ENCODE peak calls at places on chromosomes 13 and 19, in five cellular contexts. F is fibroblast of lung, W is HFF-Myc, A is WERI-Rb-1, K is GM13977. J is an unnamed sample.

GRCh38 chr13:49958321-49958720 is 22.2 kb upstream of the SPRYD7 start:
- DNase-seq in F (peak), W (no peak), A (no peak), K (no peak), J (no peak)

GRCh38 chr19:34051255-34051654 is 121.0 kb upstream of the LSM14A start:
- DNase-seq in F (no peak), W (no peak), A (no peak), K (no peak), J (no peak)

GRCh38 chr19:2175742-2176141 is 12.0 kb downstream of the DOT1L start:
- DNase-seq in F (no peak), W (no peak), A (no peak), K (no peak), J (no peak)

GRCh38 chr13:51576754-51577153 is 7.5 kb upstream of the WDFY2 start:
- DNase-seq in F (no peak), W (no peak), A (no peak), K (no peak), J (no peak)

GRCh38 chr19:52963229-52963760 is 614 bp upstream of the ZNF816 start:
- DNase-seq in F (no peak), W (no peak), A (peak), K (peak), J (peak)

GRCh38 chr19:1910169-1910568 is 5.0 kb downstream of the ADAT3 start:
- DNase-seq in F (no peak), W (no peak), A (no peak), K (no peak), J (no peak)

GRCh38 chr19:31625056-31625455 is 275.8 kb upstream of the TSHZ3 start:
- DNase-seq in F (no peak), W (no peak), A (no peak), K (no peak), J (no peak)

GRCh38 chr13:30618186-30618937 is 642 bp downstream of the USPL1 start:
- DNase-seq in F (peak), W (no peak), A (peak), K (peak), J (no peak)

GRCh38 chr13:110989331-110989730 is 74.5 kb upstream of the ANKRD10 start:
- DNase-seq in F (no peak), W (peak), A (no peak), K (no peak), J (no peak)

GRCh38 chr19:40599331-40600085 is 1.7 kb upstream of the LTBP4 start:
- DNase-seq in F (no peak), W (no peak), A (no peak), K (no peak), J (no peak)

GRCh38 chr13:113646376-113646775 is 11.6 kb downstream of the ATP4B start:
- DNase-seq in F (no peak), W (no peak), A (no peak), K (no peak), J (no peak)

GRCh38 chr19:48636859-48637448 is at the start of gene DBP:
- DNase-seq in F (no peak), W (no peak), A (no peak), K (no peak), J (no peak)
- TF ChIP-seq CTCF in F (no peak), W (no peak), A (no peak), K (no peak), J (no peak)

GRCh38 chr19:8510589-8511115 is 3.3 kb downstream of the ZNF414 start:
- DNase-seq in F (no peak), W (no peak), A (no peak), K (no peak), J (no peak)

GRCh38 chr19:8505680-8506401 is 3.4 kb upstream of the PRAM1 start:
- DNase-seq in F (peak), W (no peak), A (peak), K (peak), J (peak)

GRCh38 chr19:8504171-8504570 is 1.7 kb upstream of the PRAM1 start:
- DNase-seq in F (no peak), W (no peak), A (no peak), K (no peak), J (peak)

GRCh38 chr19:8503506-8503905 is 1.1 kb upstream of the PRAM1 start:
- DNase-seq in F (no peak), W (no peak), A (no peak), K (no peak), J (no peak)

DNA sequence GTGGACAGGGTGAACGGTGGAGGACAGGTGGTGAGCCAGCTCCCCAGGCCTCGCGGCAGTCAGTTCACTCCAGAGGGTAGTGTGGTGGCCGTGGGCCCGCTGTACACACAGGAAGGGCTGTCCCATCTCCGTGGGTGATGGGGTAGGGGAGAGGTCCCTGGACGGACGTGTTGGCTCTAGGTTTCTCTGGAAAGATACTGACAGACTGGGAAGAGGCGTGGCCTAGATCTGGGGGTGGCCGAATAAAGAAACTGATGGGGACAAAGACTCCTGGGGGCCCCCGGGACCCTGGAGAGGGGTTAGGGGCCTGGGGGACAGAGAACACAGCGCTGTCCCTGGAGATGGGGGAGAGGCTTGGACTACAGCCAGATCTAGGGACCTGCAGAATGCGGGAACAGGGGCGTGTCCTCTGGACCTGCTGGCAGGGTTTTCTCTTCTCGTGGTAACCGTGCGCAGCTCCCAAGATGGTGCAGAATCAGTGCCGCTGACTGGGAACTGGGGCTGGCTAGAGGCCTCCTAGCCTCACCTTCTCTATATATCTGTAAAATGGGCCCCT is 4.0 kb upstream of the PRAM1 start:
- DNase-seq in F (no peak), W (no peak), A (no peak), K (no peak), J (no peak)
- TF ChIP-seq CTCF in F (no peak), W (no peak), A (no peak), K (no peak), J (no peak)

GRCh38 chr19:49636230-49636932 is 3.6 kb downstream of the RRAS start:
- DNase-seq in F (no peak), W (no peak), A (no peak), K (no peak), J (no peak)

GRCh38 chr19:49638360-49638759 is 1.6 kb downstream of the RRAS start:
- DNase-seq in F (no peak), W (no peak), A (peak), K (no peak), J (no peak)

GRCh38 chr19:49637865-49638350 is 2.0 kb downstream of the RRAS start:
- DNase-seq in F (peak), W (peak), A (peak), K (no peak), J (no peak)

GRCh38 chr19:49632576-49632975 is 7.4 kb downstream of the RRAS start:
- DNase-seq in F (no peak), W (no peak), A (no peak), K (no peak), J (no peak)

GRCh38 chr19:49635530-49636229 is 4.3 kb downstream of the RRAS start:
- DNase-seq in F (no peak), W (no peak), A (peak), K (no peak), J (no peak)
- TF ChIP-seq CTCF in F (no peak), W (no peak), A (peak), K (no peak), J (no peak)

GRCh38 chr13:53198699-53199098 is 170.1 kb downstream of the OLFM4 start:
- DNase-seq in F (no peak), W (no peak), A (no peak), K (no peak), J (no peak)

GRCh38 chr13:53198017-53198416 is 169.4 kb downstream of the OLFM4 start:
- DNase-seq in F (no peak), W (no peak), A (no peak), K (no peak), J (no peak)

GRCh38 chr13:53201454-53202225 is 173.0 kb downstream of the OLFM4 start:
- DNase-seq in F (no peak), W (no peak), A (no peak), K (no peak), J (no peak)

GRCh38 chr13:53200075-53200474 is 171.5 kb downstream of the OLFM4 start:
- DNase-seq in F (no peak), W (no peak), A (no peak), K (no peak), J (no peak)

GRCh38 chr13:53200498-53201453 is 172.2 kb downstream of the OLFM4 start:
- DNase-seq in F (peak), W (no peak), A (no peak), K (peak), J (peak)
- TF ChIP-seq CTCF in F (no peak), W (peak), A (peak), K (peak), J (no peak)

GRCh38 chr13:40072663-40073120 is 417.2 kb downstream of the COG6 start:
- DNase-seq in F (no peak), W (no peak), A (no peak), K (no peak), J (no peak)
- TF ChIP-seq CTCF in F (no peak), W (no peak), A (no peak), K (no peak), J (no peak)

GRCh38 chr13:24287748-24288287 is 21.6 kb upstream of the C1QTNF9 start:
- DNase-seq in F (no peak), W (no peak), A (peak), K (no peak), J (no peak)

GRCh38 chr13:24281188-24282008 is 28.0 kb upstream of the C1QTNF9 start:
- DNase-seq in F (no peak), W (no peak), A (no peak), K (no peak), J (no peak)

GRCh38 chr13:24286624-24287023 is 22.8 kb upstream of the C1QTNF9 start:
- DNase-seq in F (no peak), W (no peak), A (no peak), K (no peak), J (no peak)

GRCh38 chr13:24282256-24282655 is 27.1 kb upstream of the C1QTNF9 start:
- DNase-seq in F (no peak), W (no peak), A (no peak), K (no peak), J (no peak)

GRCh38 chr13:24284876-24285275 is 24.5 kb upstream of the C1QTNF9 start:
- DNase-seq in F (peak), W (no peak), A (no peak), K (no peak), J (no peak)
- TF ChIP-seq CTCF in F (no peak), W (no peak), A (no peak), K (no peak), J (no peak)

J was measured in GM10248.